ENCODE peak calls at places on chromosomes 12 and 14, in six cellular contexts. One of them, this sample, is unnamed.

GRCh38 chr14:29310210-29310609 is 543.6 kb downstream of the FOXG1 start:
- DNase-seq in PC-9: no peak
- DNase-seq in epithelial cell of esophagus: no peak
- DNase-seq in WTC11: no peak
- DNase-seq in astrocyte of the cerebellum: no peak
- DNase-seq in CD8-positive, alpha-beta T cell: no peak
- DNase-seq in this sample: no peak

GRCh38 chr12:49501895-49502294 is 36.9 kb upstream of the KCNH3 start:
- DNase-seq in CD8-positive, alpha-beta T cell: no peak
- DNase-seq in WTC11: no peak
- DNase-seq in PC-9: no peak
- DNase-seq in astrocyte of the cerebellum: no peak
- DNase-seq in epithelial cell of esophagus: no peak
- DNase-seq in this sample: no peak

GRCh38 chr14:65549429-65549828 is 136.9 kb downstream of the FUT8 start:
- DNase-seq in WTC11: no peak
- DNase-seq in astrocyte of the cerebellum: no peak
- DNase-seq in CD8-positive, alpha-beta T cell: no peak
- DNase-seq in epithelial cell of esophagus: no peak
- DNase-seq in PC-9: no peak
- DNase-seq in this sample: no peak

GRCh38 chr12:80860206-80860605 is 77.5 kb downstream of the LIN7A start:
- DNase-seq in WTC11: no peak
- DNase-seq in CD8-positive, alpha-beta T cell: no peak
- DNase-seq in astrocyte of the cerebellum: no peak
- DNase-seq in epithelial cell of esophagus: no peak
- DNase-seq in PC-9: no peak
- DNase-seq in this sample: no peak

GRCh38 chr12:116346222-116346621 is 68.7 kb upstream of the MED13L start:
- DNase-seq in PC-9: no peak
- DNase-seq in epithelial cell of esophagus: no peak
- DNase-seq in CD8-positive, alpha-beta T cell: no peak
- DNase-seq in astrocyte of the cerebellum: peak; percentile 5
- DNase-seq in WTC11: no peak
- DNase-seq in this sample: peak; percentile 30

GRCh38 chr12:83018063-83018462 is 331.4 kb downstream of the TMTC2 start:
- DNase-seq in PC-9: no peak
- DNase-seq in astrocyte of the cerebellum: no peak
- DNase-seq in epithelial cell of esophagus: no peak
- DNase-seq in WTC11: no peak
- DNase-seq in CD8-positive, alpha-beta T cell: no peak
- DNase-seq in this sample: no peak

GRCh38 chr12:40238221-40238902 is 13.6 kb downstream of the LRRK2 start:
- DNase-seq in WTC11: no peak
- DNase-seq in CD8-positive, alpha-beta T cell: no peak
- DNase-seq in astrocyte of the cerebellum: no peak
- DNase-seq in epithelial cell of esophagus: peak; percentile 65
- DNase-seq in PC-9: no peak
- DNase-seq in this sample: no peak

GRCh38 chr12:94560416-94561221 is 89.7 kb downstream of the TMCC3 start:
- DNase-seq in WTC11: peak; percentile 81
- DNase-seq in CD8-positive, alpha-beta T cell: no peak
- DNase-seq in epithelial cell of esophagus: peak; percentile 98
- DNase-seq in PC-9: peak; percentile 94
- DNase-seq in astrocyte of the cerebellum: peak; percentile 69
- DNase-seq in this sample: no peak

GRCh38 chr12:32334384-32334783 is 65.0 kb upstream of the FGD4 start:
- DNase-seq in WTC11: no peak
- DNase-seq in astrocyte of the cerebellum: no peak
- DNase-seq in CD8-positive, alpha-beta T cell: no peak
- DNase-seq in PC-9: no peak
- DNase-seq in epithelial cell of esophagus: no peak
- DNase-seq in this sample: no peak

GRCh38 chr14:100342195-100342594 is 19.1 kb downstream of the SLC25A47 start:
- DNase-seq in epithelial cell of esophagus: no peak
- DNase-seq in CD8-positive, alpha-beta T cell: no peak
- DNase-seq in astrocyte of the cerebellum: no peak
- DNase-seq in PC-9: no peak
- DNase-seq in WTC11: no peak
- DNase-seq in this sample: no peak

GRCh38 chr12:65100140-65100539 is 21.0 kb downstream of the WIF1 start:
- DNase-seq in epithelial cell of esophagus: peak; percentile 31
- DNase-seq in WTC11: no peak
- DNase-seq in CD8-positive, alpha-beta T cell: no peak
- DNase-seq in astrocyte of the cerebellum: no peak
- DNase-seq in PC-9: no peak
- DNase-seq in this sample: no peak

GRCh38 chr12:129550353-129550752 is 353.5 kb downstream of the TMEM132D start:
- DNase-seq in epithelial cell of esophagus: no peak
- DNase-seq in astrocyte of the cerebellum: no peak
- DNase-seq in PC-9: no peak
- DNase-seq in WTC11: no peak
- DNase-seq in CD8-positive, alpha-beta T cell: no peak
- DNase-seq in this sample: no peak

GRCh38 chr12:24850486-24850885 is 98.4 kb downstream of the BCAT1 start:
- DNase-seq in astrocyte of the cerebellum: no peak
- DNase-seq in PC-9: no peak
- DNase-seq in CD8-positive, alpha-beta T cell: no peak
- DNase-seq in WTC11: no peak
- DNase-seq in epithelial cell of esophagus: no peak
- DNase-seq in this sample: no peak

GRCh38 chr14:31357279-31357678 is 63.1 kb downstream of the HEATR5A start:
- DNase-seq in epithelial cell of esophagus: no peak
- DNase-seq in CD8-positive, alpha-beta T cell: no peak
- DNase-seq in PC-9: no peak
- DNase-seq in astrocyte of the cerebellum: no peak
- DNase-seq in WTC11: no peak
- DNase-seq in this sample: no peak

GRCh38 chr14:104698688-104699425 is 9.4 kb downstream of the INF2 start:
- DNase-seq in CD8-positive, alpha-beta T cell: no peak
- DNase-seq in WTC11: no peak
- DNase-seq in epithelial cell of esophagus: no peak
- DNase-seq in astrocyte of the cerebellum: no peak
- DNase-seq in PC-9: no peak
- DNase-seq in this sample: no peak

GRCh38 chr12:57620936-57621496 is 9.8 kb downstream of the ARHGEF25 start:
- DNase-seq in epithelial cell of esophagus: no peak
- DNase-seq in CD8-positive, alpha-beta T cell: no peak
- DNase-seq in PC-9: no peak
- DNase-seq in WTC11: no peak
- DNase-seq in astrocyte of the cerebellum: no peak
- DNase-seq in this sample: peak; percentile 37

GRCh38 chr14:46259536-46259935 is 392.0 kb downstream of the RPL10L start:
- DNase-seq in CD8-positive, alpha-beta T cell: no peak
- DNase-seq in astrocyte of the cerebellum: no peak
- DNase-seq in PC-9: no peak
- DNase-seq in epithelial cell of esophagus: no peak
- DNase-seq in WTC11: peak; percentile 22
- DNase-seq in this sample: peak; percentile 35

GRCh38 chr14:89349196-89350008 is 67.6 kb downstream of the FOXN3 start:
- DNase-seq in astrocyte of the cerebellum: peak; percentile 28
- DNase-seq in epithelial cell of esophagus: no peak
- DNase-seq in WTC11: peak; percentile 86
- DNase-seq in CD8-positive, alpha-beta T cell: no peak
- DNase-seq in PC-9: no peak
- DNase-seq in this sample: peak; percentile 35

GRCh38 chr14:58944226-58944769 is 244.2 kb upstream of the DAAM1 start:
- DNase-seq in epithelial cell of esophagus: no peak
- DNase-seq in CD8-positive, alpha-beta T cell: no peak
- DNase-seq in WTC11: peak; percentile 34
- DNase-seq in astrocyte of the cerebellum: no peak
- DNase-seq in PC-9: no peak
- DNase-seq in this sample: no peak

GRCh38 chr12:56804684-56805083 is 41.6 kb downstream of the HSD17B6 start:
- DNase-seq in PC-9: no peak
- DNase-seq in CD8-positive, alpha-beta T cell: no peak
- DNase-seq in astrocyte of the cerebellum: no peak
- DNase-seq in epithelial cell of esophagus: no peak
- DNase-seq in WTC11: no peak
- DNase-seq in this sample: no peak

GRCh38 chr14:99229654-99230215 is 42.3 kb downstream of the BCL11B start:
- DNase-seq in epithelial cell of esophagus: no peak
- DNase-seq in PC-9: no peak
- DNase-seq in WTC11: no peak
- DNase-seq in astrocyte of the cerebellum: no peak
- DNase-seq in CD8-positive, alpha-beta T cell: peak; percentile 74
- DNase-seq in this sample: peak; percentile 44
- TF ChIP-seq CTCF in epithelial cell of esophagus: no peak
- TF ChIP-seq CTCF in PC-9: no peak
- TF ChIP-seq CTCF in WTC11: no peak
- TF ChIP-seq CTCF in astrocyte of the cerebellum: no peak
- TF ChIP-seq CTCF in CD8-positive, alpha-beta T cell: no peak
- TF ChIP-seq CTCF in this sample: no peak

DNA sequence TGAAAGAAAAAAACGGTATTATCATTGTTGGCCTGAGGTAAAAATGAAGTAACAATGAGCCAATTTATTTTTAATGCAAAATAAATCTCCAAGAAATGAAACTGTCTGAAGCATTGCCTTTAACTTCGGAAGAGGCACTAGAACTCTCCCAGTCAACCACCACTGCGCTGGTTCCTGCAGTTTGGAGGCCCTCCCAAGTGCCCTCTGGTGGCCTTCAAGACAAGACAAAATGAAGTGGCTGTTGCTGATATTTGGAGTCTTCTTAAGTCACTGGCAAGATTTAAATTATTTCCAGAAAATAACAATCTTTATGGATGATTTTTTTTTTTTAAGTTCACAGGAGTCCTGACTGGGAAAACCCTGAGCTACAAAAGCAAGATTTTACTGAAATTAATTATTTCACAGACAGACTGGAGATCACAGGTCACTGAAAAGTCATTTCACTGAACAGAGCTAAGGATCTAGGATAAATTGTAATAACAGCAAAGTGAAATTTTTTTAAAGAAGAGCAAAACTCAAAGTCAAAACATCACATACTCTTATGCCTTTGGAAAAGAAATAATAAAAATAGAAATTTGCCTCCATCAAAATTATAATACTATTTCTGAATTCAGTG is 58.2 kb downstream of the DICER1 start:
- DNase-seq in epithelial cell of esophagus: peak; percentile 72
- DNase-seq in CD8-positive, alpha-beta T cell: no peak
- DNase-seq in WTC11: peak; percentile 55
- DNase-seq in astrocyte of the cerebellum: peak; percentile 46
- DNase-seq in PC-9: no peak
- DNase-seq in this sample: peak; percentile 57
- TF ChIP-seq CTCF in epithelial cell of esophagus: peak; percentile 87
- TF ChIP-seq CTCF in CD8-positive, alpha-beta T cell: peak; percentile 55
- TF ChIP-seq CTCF in WTC11: peak; percentile 43
- TF ChIP-seq CTCF in astrocyte of the cerebellum: peak; percentile 83
- TF ChIP-seq CTCF in PC-9: peak; percentile 44
- TF ChIP-seq CTCF in this sample: peak; percentile 81

GRCh38 chr12:101027200-101027599 is 182.8 kb downstream of the SLC5A8 start:
- DNase-seq in PC-9: no peak
- DNase-seq in WTC11: peak; percentile 16
- DNase-seq in astrocyte of the cerebellum: no peak
- DNase-seq in CD8-positive, alpha-beta T cell: no peak
- DNase-seq in epithelial cell of esophagus: no peak
- DNase-seq in this sample: peak; percentile 37

GRCh38 chr12:101021911-101022388 is 188.1 kb downstream of the SLC5A8 start:
- DNase-seq in epithelial cell of esophagus: peak; percentile 88
- DNase-seq in astrocyte of the cerebellum: peak; percentile 86
- DNase-seq in CD8-positive, alpha-beta T cell: no peak
- DNase-seq in PC-9: peak; percentile 74
- DNase-seq in WTC11: no peak
- DNase-seq in this sample: no peak

GRCh38 chr12:101027816-101028215 is 182.2 kb downstream of the SLC5A8 start:
- DNase-seq in epithelial cell of esophagus: no peak
- DNase-seq in CD8-positive, alpha-beta T cell: no peak
- DNase-seq in PC-9: no peak
- DNase-seq in astrocyte of the cerebellum: no peak
- DNase-seq in WTC11: no peak
- DNase-seq in this sample: no peak
- TF ChIP-seq CTCF in epithelial cell of esophagus: no peak
- TF ChIP-seq CTCF in CD8-positive, alpha-beta T cell: no peak
- TF ChIP-seq CTCF in PC-9: no peak
- TF ChIP-seq CTCF in astrocyte of the cerebellum: no peak
- TF ChIP-seq CTCF in WTC11: no peak
- TF ChIP-seq CTCF in this sample: no peak

DNA sequence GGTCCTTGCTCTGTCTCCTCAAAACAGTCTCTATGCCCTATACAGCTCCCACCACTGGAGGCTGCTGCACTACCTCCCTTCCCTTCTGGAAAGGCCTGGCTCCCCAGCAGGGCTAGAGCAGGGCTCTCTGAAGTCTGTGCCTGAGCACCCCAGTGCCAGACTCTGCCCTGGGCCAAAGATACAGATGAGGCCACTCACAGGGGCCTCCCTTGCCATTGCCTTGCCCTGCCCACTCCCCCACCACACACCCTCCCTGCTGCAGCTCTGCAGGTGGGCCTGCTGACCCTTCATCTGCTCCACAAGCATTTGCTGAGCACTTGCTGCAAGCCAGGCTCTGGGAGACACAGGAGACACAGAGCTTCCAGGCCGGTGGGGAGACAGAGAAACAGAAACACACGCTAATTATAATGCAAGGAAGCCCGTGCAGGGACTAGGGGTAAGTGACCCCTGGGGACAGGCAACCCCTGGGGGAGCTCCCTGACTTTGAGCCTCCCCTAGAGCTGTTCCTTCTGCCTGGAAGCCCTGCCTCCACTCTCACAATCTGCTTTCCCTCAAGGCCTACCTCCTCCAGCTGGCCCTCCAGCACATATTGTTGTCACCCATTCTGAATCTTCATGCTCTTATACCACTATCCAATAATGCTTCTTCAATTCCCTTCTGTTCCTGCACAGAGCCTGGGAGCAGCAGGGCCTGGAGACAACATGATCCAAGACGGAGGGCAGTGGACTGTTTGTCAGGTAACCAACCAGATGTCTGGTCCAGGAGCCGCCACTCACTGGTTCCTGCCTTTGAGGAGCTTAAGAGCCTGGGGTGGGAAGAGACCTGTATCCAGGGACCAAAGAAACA is 32.6 kb upstream of the PNMA1 start:
- DNase-seq in epithelial cell of esophagus: no peak
- DNase-seq in astrocyte of the cerebellum: no peak
- DNase-seq in CD8-positive, alpha-beta T cell: no peak
- DNase-seq in PC-9: no peak
- DNase-seq in WTC11: peak; percentile 22
- DNase-seq in this sample: no peak
- TF ChIP-seq CTCF in epithelial cell of esophagus: peak; percentile 47
- TF ChIP-seq CTCF in astrocyte of the cerebellum: peak; percentile 38
- TF ChIP-seq CTCF in CD8-positive, alpha-beta T cell: no peak
- TF ChIP-seq CTCF in PC-9: no peak
- TF ChIP-seq CTCF in WTC11: no peak
- TF ChIP-seq CTCF in this sample: no peak

This sample was measured in nephron progenitor cell.